ENCODE peak calls at places on chromosomes 3 and 15, in four cellular contexts. F is H9, I is NT2/D1, B is mesendoderm. S is an unnamed sample.

GRCh38 chr15:53197426-53197839 is 407.3 kb upstream of the ONECUT1 start:
- DNase-seq in F (peak; percentile 87), I (peak; percentile 63), B (peak; percentile 84), S (peak; percentile 64)

GRCh38 chr3:188345223-188345622 is 191.3 kb downstream of the LPP start:
- DNase-seq in F (no peak), I (no peak), B (no peak), S (no peak)

GRCh38 chr15:90869601-90870353 is 1.4 kb downstream of the FURIN start:
- DNase-seq in F (peak; percentile 84), I (peak; percentile 46), B (peak; percentile 96), S (no peak)

GRCh38 chr15:76346666-76347506 is 10.3 kb downstream of the ISL2 start:
- DNase-seq in F (peak; percentile 47), I (no peak), B (peak; percentile 54), S (no peak)

GRCh38 chr3:108485146-108485545 is 25.2 kb downstream of the MYH15 start:
- DNase-seq in F (peak; percentile 83), I (peak; percentile 80), B (peak; percentile 86), S (peak; percentile 35)

GRCh38 chr3:64163755-64164148 is 61.5 kb downstream of the PRICKLE2 start:
- DNase-seq in F (no peak), I (no peak), B (peak; percentile 65), S (no peak)

GRCh38 chr3:100602506-100603444 is 6.6 kb upstream of the ADGRG7 start:
- DNase-seq in F (peak; percentile 32), I (peak; percentile 15), B (peak; percentile 95), S (no peak)

GRCh38 chr3:73766599-73767378 is 142.0 kb upstream of the PDZRN3 start:
- DNase-seq in F (no peak), I (no peak), B (no peak), S (no peak)

GRCh38 chr3:55572816-55573215 is 85.7 kb upstream of the WNT5A start:
- DNase-seq in F (no peak), I (no peak), B (no peak), S (no peak)

GRCh38 chr3:100665230-100665629 is 44.1 kb upstream of the TFG start:
- DNase-seq in F (no peak), I (no peak), B (no peak), S (no peak)

GRCh38 chr3:162295323-162295983 is 798.8 kb downstream of the OTOL1 start:
- DNase-seq in F (no peak), I (no peak), B (peak; percentile 87), S (no peak)

GRCh38 chr3:133125171-133125570 is 87.0 kb downstream of the TMEM108 start:
- DNase-seq in F (no peak), I (no peak), B (no peak), S (no peak)

GRCh38 chr3:125087768-125088391 is 32.1 kb upstream of the HEG1 start:
- DNase-seq in F (no peak), I (no peak), B (peak; percentile 68), S (no peak)

GRCh38 chr3:167493240-167493639 is 19.4 kb upstream of the SERPINI2 start:
- DNase-seq in F (peak; percentile 69), I (peak; percentile 25), B (peak; percentile 84), S (peak; percentile 39)

GRCh38 chr15:56856934-56857333 is 61.5 kb upstream of the TCF12 start:
- DNase-seq in F (no peak), I (no peak), B (no peak), S (no peak)

GRCh38 chr3:148757238-148757930 is 59.7 kb downstream of the AGTR1 start:
- DNase-seq in F (no peak), I (no peak), B (no peak), S (no peak)

DNA sequence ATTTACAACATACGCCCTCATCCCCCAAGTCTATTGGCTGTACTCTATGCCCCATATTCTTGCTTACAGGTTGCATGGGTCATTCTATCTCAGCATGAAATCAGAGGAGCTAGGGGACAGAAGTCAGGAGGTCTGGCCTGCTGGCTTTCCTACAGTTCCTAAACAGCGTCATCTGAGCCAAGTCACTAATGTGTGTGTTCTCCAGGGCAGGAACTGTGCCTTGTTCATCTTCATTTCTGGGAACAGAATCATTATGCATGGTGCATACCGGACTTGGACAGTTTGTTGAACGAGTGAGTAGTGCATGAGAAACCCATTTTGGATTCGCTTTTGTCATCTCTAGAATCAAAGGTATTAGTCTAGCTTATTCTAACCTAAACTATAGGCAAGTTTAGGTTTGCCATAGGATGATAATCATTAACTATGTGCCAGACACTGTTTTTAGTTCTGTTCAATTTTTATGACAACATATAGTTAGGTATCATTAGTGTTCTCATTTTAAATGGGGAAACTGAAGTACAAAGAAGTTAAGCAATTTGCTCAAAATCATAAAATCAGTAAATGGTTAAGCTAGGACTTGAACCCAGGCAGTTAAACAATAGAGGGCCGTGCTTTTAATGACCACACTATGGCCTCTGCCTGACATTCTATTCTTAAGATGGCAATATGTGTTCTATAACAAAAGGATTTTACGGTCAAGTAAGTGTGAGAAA is 105.2 kb downstream of the FMN1 start:
- DNase-seq in F (no peak), I (no peak), B (no peak), S (no peak)
- H3K4me1 ChIP-seq in F (no peaks in the 10 kb centered on the region), I (no peaks in the 10 kb centered on the region), B (no peaks in the 10 kb centered on the region), S (no peaks in the 10 kb centered on the region)

GRCh38 chr3:197191897-197192296 is 106.5 kb downstream of the DLG1 start:
- DNase-seq in F (no peak), I (no peak), B (no peak), S (no peak)

GRCh38 chr3:197195326-197195725 is 103.1 kb downstream of the DLG1 start:
- DNase-seq in F (no peak), I (no peak), B (no peak), S (no peak)

GRCh38 chr3:197186887-197187588 is 111.4 kb downstream of the DLG1 start:
- DNase-seq in F (no peak), I (no peak), B (peak; percentile 73), S (peak; percentile 16)

GRCh38 chr3:197189633-197190032 is 108.8 kb downstream of the DLG1 start:
- DNase-seq in F (no peak), I (no peak), B (no peak), S (no peak)
- H3K4me1 ChIP-seq in F (no peaks in the 10 kb centered on the region), I (no peaks in the 10 kb centered on the region), B (peaks cover 5% of the 10 kb centered on the region), S (no peaks in the 10 kb centered on the region)

DNA sequence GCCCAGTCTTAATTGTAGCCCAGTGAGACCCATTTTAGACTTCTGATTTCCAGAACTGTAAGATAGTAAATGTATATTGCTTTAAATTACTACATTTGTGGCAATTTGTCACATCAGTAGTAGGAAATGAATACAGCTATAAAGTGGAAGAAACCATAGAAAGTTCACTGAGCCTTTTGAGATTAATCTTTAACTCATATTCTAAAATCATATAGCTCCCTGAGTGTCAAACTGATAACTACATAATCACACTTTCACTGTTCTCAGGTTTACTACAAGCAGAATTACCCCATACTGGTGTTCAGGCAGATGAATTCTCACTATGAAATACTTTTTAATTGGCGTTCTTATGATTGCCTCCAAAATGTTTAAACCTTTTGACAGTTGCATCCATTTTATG is 42.8 kb downstream of the CNTN4 start:
- DNase-seq in F (no peak), I (no peak), B (no peak), S (no peak)
- H3K4me1 ChIP-seq in F (no peaks in the 10 kb centered on the region), I (no peaks in the 10 kb centered on the region), B (no peaks in the 10 kb centered on the region), S (no peaks in the 10 kb centered on the region)

GRCh38 chr3:38088126-38088525 is 48.8 kb downstream of the ACAA1 start:
- DNase-seq in F (no peak), I (no peak), B (no peak), S (no peak)
- H3K4me1 ChIP-seq in F (no peaks in the 10 kb centered on the region), I (peaks cover 2% of the 10 kb centered on the region), B (no peaks in the 10 kb centered on the region), S (no peaks in the 10 kb centered on the region)

DNA sequence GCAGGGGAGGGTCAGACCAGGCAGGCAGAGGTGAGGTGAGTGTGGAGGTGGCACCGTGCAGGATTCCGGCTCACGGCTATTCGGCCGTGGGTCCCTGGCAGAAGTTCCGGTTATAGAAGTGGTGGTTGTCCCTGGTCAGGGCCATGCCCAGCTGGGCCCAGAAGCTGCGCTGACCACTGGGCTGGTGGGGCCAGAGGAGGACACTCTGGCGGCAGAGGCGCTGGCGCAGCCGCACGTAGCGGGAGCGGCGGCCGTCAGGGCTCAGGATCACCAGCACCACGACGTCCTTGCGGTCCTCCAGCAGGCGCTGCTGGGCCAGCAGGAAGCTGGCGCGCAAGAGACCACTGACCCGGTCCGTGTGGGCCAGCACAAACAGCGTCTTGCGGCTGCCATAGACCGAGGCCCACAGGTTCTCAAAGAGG is 4.3 kb downstream of the TLR9 start:
- DNase-seq in F (peak; percentile 32), I (no peak), B (no peak), S (no peak)
- H3K4me1 ChIP-seq in F (no peaks in the 10 kb centered on the region), I (peaks cover 20% of the 10 kb centered on the region), B (no peaks in the 10 kb centered on the region), S (peaks cover 4% of the 10 kb centered on the region)

DNA sequence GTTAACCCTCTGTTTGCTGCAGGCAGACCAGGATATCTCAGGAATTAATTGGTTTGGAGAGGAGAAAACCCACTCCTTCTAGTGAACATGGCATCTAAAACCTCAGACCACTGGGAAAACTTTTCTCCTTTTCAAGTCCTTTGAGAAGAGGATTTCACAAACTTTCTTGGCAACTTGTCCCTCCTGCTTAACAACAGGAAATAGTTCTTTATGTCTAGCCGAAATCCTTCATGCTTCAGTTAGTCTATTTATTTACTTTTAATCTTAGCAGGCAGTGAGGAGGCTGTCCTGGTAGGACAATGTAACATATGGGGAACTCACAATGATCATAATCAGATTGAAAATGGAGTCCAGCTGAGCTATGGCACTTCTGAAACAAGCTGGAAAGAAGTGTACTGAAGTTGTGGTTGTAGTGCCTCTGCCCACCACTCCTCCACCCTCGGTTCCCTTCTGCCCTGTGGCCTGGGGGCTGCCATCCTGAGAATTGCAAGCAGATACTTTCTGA is 50.6 kb downstream of the KY start:
- DNase-seq in F (no peak), I (no peak), B (no peak), S (no peak)
- H3K4me1 ChIP-seq in F (no peaks in the 10 kb centered on the region), I (peaks cover 17% of the 10 kb centered on the region), B (no peaks in the 10 kb centered on the region), S (no peaks in the 10 kb centered on the region)

GRCh38 chr3:46962990-46963389 is 13.6 kb downstream of the CCDC12 start:
- DNase-seq in F (no peak), I (no peak), B (no peak), S (no peak)
- H3K4me1 ChIP-seq in F (peaks cover 3% of the 10 kb centered on the region), I (peaks cover 16% of the 10 kb centered on the region), B (peaks cover 15% of the 10 kb centered on the region), S (peaks cover 2% of the 10 kb centered on the region)

GRCh38 chr3:27451261-27451660 is 32.9 kb downstream of the SLC4A7 start:
- DNase-seq in F (no peak), I (no peak), B (no peak), S (no peak)

GRCh38 chr3:27454461-27454860 is 29.7 kb downstream of the SLC4A7 start:
- DNase-seq in F (no peak), I (no peak), B (no peak), S (no peak)

GRCh38 chr3:27451845-27452244 is 32.3 kb downstream of the SLC4A7 start:
- DNase-seq in F (no peak), I (no peak), B (no peak), S (no peak)

GRCh38 chr3:27454914-27455313 is 29.3 kb downstream of the SLC4A7 start:
- DNase-seq in F (no peak), I (no peak), B (no peak), S (no peak)

GRCh38 chr3:27452368-27453090 is 31.7 kb downstream of the SLC4A7 start:
- DNase-seq in F (no peak), I (no peak), B (no peak), S (no peak)
- H3K4me1 ChIP-seq in F (no peaks in the 10 kb centered on the region), I (no peaks in the 10 kb centered on the region), B (no peaks in the 10 kb centered on the region), S (no peaks in the 10 kb centered on the region)

GRCh38 chr15:100601158-100601557 is 826 bp downstream of the LINS1 start:
- DNase-seq in F (no peak), I (no peak), B (peak; percentile 19), S (no peak)
- H3K4me1 ChIP-seq in F (no peaks in the 10 kb centered on the region), I (no peaks in the 10 kb centered on the region), B (no peaks in the 10 kb centered on the region), S (no peaks in the 10 kb centered on the region)

DNA sequence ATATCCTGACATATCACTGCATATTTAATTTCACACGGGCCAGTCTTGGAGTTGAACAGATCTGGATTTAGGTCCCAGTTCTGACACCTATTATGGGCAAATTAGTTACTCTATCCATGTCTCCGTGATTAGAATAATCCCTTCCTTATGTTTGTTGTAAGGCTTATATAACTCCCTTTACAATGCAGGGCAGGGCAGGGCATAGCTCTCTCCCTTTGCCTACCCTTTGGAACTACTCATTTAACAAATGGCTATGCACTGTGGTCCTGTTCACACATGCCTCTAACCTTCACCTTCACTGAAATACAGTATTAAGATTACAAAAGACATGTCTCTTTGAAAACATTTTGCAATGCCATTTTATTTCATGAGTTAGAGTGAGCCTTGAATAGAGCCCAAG is 24.8 kb upstream of the ATP13A5 start:
- DNase-seq in F (no peak), I (no peak), B (no peak), S (no peak)
- H3K4me1 ChIP-seq in F (peaks cover 2% of the 10 kb centered on the region), I (peaks cover 3% of the 10 kb centered on the region), B (no peaks in the 10 kb centered on the region), S (peaks cover 5% of the 10 kb centered on the region)

S was measured in iPS DF 6.9.